ENCODE peak calls at places on chromosomes 13 and 19, in seven cellular contexts. F is spleen, X is transverse colon, S is gastrocnemius medialis, G is tibial nerve, N is testis, Y is stomach. C is an unnamed sample.

GRCh38 chr13:103358245-103358932 is 292.2 kb upstream of the SLC10A2 start:
- DNase-seq in F (no peak), X (no peak), S (no peak), Y (no peak), N (no peak), G (no peak), C (no peak)

GRCh38 chr13:80850771-80851170 is 509.8 kb upstream of the SPRY2 start:
- DNase-seq in Y (no peak), F (no peak), G (no peak), N (no peak), S (no peak), X (no peak), C (no peak)

GRCh38 chr19:42657551-42657950 is 62.8 kb upstream of the CEACAM8 start:
- DNase-seq in F (no peak), Y (no peak), X (no peak), S (no peak), G (no peak), N (no peak), C (no peak)

GRCh38 chr19:55702131-55702627 is 27.2 kb downstream of the EPN1 start:
- DNase-seq in Y (peak), G (no peak), X (no peak), F (peak), N (peak), S (no peak), C (peak)

GRCh38 chr19:11234486-11235075 is 4.8 kb upstream of the ANGPTL8 start:
- DNase-seq in N (no peak), G (no peak), Y (no peak), X (no peak), F (no peak), S (no peak), C (no peak)

GRCh38 chr19:56508282-56508778 is 675 bp downstream of the ZNF471 start:
- DNase-seq in X (no peak), Y (no peak), G (no peak), S (peak), F (no peak), N (no peak), C (no peak)

GRCh38 chr19:37519890-37520289 is 13.2 kb downstream of the ZNF793 start:
- DNase-seq in X (no peak), S (no peak), Y (no peak), G (no peak), F (no peak), N (no peak), C (no peak)

GRCh38 chr19:15280915-15281683 is 48.9 kb upstream of the EPHX3 start:
- DNase-seq in F (no peak), G (peak), Y (peak), X (peak), S (peak), N (peak), C (peak)

GRCh38 chr13:110225609-110226008 is 81.3 kb downstream of the COL4A1 start:
- DNase-seq in S (no peak), F (no peak), Y (no peak), G (no peak), N (no peak), X (no peak), C (no peak)

GRCh38 chr19:40831502-40832430 is 18.5 kb downstream of the CYP2A6 start:
- DNase-seq in N (no peak), X (peak), F (no peak), G (no peak), S (peak), Y (no peak), C (no peak)

GRCh38 chr19:12126707-12127106 is 13.4 kb downstream of the ZNF20 start:
- DNase-seq in S (no peak), N (no peak), Y (no peak), X (no peak), G (no peak), F (no peak), C (peak)

GRCh38 chr13:98018293-98018692 is 64.8 kb downstream of the IPO5 start:
- DNase-seq in X (no peak), Y (no peak), N (no peak), G (no peak), F (no peak), S (no peak), C (no peak)

GRCh38 chr13:86741762-86742285 is 929.3 kb upstream of the SLITRK5 start:
- DNase-seq in S (no peak), F (no peak), Y (no peak), N (no peak), X (no peak), G (no peak), C (no peak)

GRCh38 chr13:111460548-111461444 is 140.4 kb downstream of the TEX29 start:
- DNase-seq in S (no peak), G (no peak), N (peak), Y (no peak), X (peak), F (no peak), C (peak)

GRCh38 chr13:73168993-73169401 is 110.2 kb downstream of the KLF5 start:
- DNase-seq in S (no peak), N (no peak), X (peak), F (no peak), G (no peak), Y (peak), C (no peak)

GRCh38 chr19:30287973-30288372 is 84.2 kb upstream of the ZNF536 start:
- DNase-seq in S (no peak), Y (no peak), N (no peak), G (no peak), X (no peak), F (no peak), C (no peak)

GRCh38 chr13:101673360-101674105 is 221.1 kb downstream of the ITGBL1 start:
- DNase-seq in F (no peak), S (no peak), G (no peak), Y (no peak), X (no peak), N (no peak), C (no peak)

GRCh38 chr19:42023121-42023942 is 29.3 kb upstream of the ATP1A3 start:
- DNase-seq in N (no peak), F (no peak), S (no peak), Y (no peak), X (peak), G (no peak), C (peak)

GRCh38 chr19:30406220-30406944 is 34.2 kb downstream of the ZNF536 start:
- DNase-seq in F (no peak), N (peak), X (peak), Y (no peak), S (no peak), G (no peak), C (no peak)

GRCh38 chr13:21234537-21234936 is 58.1 kb downstream of the MRPL57 start:
- DNase-seq in X (no peak), F (no peak), S (no peak), G (no peak), Y (no peak), N (no peak), C (no peak)

GRCh38 chr13:48640767-48641166 is 13.0 kb upstream of the CYSLTR2 start:
- DNase-seq in X (no peak), S (no peak), G (no peak), N (no peak), F (no peak), Y (no peak), C (no peak)

GRCh38 chr13:37526710-37527446 is 71.7 kb downstream of the POSTN start:
- DNase-seq in G (no peak), Y (no peak), N (no peak), S (no peak), F (no peak), X (no peak), C (no peak)

GRCh38 chr19:37334179-37335071 is 36.5 kb upstream of the ZNF527 start:
- DNase-seq in N (peak), F (peak), X (peak), Y (peak), G (peak), S (peak), C (peak)

GRCh38 chr19:30046522-30046921 is 104.5 kb downstream of the URI1 start:
- DNase-seq in F (no peak), X (no peak), G (no peak), Y (no peak), S (no peak), N (no peak), C (peak)

GRCh38 chr19:39351537-39352037 is 9.4 kb downstream of the SAMD4B start:
- DNase-seq in N (no peak), Y (no peak), S (no peak), X (no peak), F (no peak), G (no peak), C (peak)

GRCh38 chr13:41452462-41452861 is 4.9 kb upstream of the RGCC start:
- DNase-seq in Y (no peak), S (no peak), X (no peak), F (no peak), G (no peak), N (no peak), C (no peak)

GRCh38 chr13:59413121-59413520 is 750.6 kb downstream of the DIAPH3 start:
- DNase-seq in G (no peak), Y (no peak), X (no peak), S (no peak), N (no peak), F (no peak), C (no peak)

GRCh38 chr19:4456843-4457653 is 546 bp downstream of the UBXN6 start:
- DNase-seq in X (peak), S (peak), N (peak), G (no peak), Y (peak), F (peak), C (peak)

DNA sequence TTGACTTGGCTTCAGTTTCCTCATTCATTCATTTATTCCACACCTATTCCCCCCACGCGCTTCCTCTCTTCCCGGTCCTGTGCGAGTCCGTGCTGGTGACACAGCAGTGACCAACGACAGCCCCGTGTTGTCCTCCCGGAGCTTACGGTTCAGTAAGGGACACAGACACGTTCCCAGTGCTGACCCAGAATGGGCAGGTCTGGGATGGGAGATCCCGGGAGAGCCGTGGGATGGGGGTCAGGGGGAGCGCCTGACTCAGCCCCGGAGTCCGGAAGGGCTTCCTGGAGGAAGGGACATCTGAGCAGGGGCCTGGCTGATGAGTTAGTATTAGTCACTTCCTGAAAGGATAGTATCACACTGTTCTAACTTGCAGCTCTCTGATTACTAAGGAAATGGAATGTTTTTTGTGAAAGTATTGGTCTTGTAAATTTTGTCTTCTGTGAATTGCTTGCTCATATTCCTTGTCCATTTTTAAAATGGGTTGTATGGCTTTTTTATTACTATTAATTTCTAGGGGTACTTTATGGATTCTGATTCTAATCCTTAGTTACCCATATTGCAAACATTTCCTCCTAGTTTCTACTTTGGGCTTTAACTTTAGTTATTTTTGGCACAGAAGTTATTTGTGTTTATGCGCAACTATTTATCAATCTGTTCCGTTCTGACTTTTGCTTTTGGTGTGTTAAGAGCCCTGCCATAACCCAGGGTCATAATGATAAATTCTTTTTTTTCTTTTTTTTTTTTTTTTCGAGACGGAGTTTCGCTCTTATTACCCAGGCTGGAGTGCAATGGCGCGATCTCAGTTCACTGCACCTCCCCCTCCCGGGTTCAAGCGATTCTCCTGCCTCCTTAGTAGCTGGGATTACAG is 708 bp upstream of the ERCC1 start:
- DNase-seq in X (peak), F (peak), Y (peak), N (peak), S (peak), G (no peak), C (peak)
- TF ChIP-seq POLR2A in X (no peak), F (no peak), Y (no peak), N (no peak), S (no peak), G (no peak), C (peak)

GRCh38 chr13:114129649-114130062 is 2.8 kb downstream of the RASA3 start:
- DNase-seq in G (no peak), F (peak), Y (no peak), S (no peak), X (no peak), N (no peak), C (no peak)

GRCh38 chr13:114128348-114128623 is 4.1 kb downstream of the RASA3 start:
- DNase-seq in F (no peak), Y (no peak), G (no peak), N (no peak), X (no peak), S (no peak), C (no peak)

GRCh38 chr13:114127473-114128347 is 4.7 kb downstream of the RASA3 start:
- DNase-seq in S (peak), X (no peak), F (no peak), Y (no peak), G (no peak), N (no peak), C (no peak)

GRCh38 chr13:114130131-114130707 is 2.2 kb downstream of the RASA3 start:
- DNase-seq in X (no peak), F (no peak), S (no peak), G (no peak), N (no peak), Y (no peak), C (no peak)

GRCh38 chr13:114128624-114129522 is 3.5 kb downstream of the RASA3 start:
- DNase-seq in G (peak), X (peak), F (peak), Y (peak), N (peak), S (peak), C (peak)
- TF ChIP-seq POLR2A in G (no peak), X (peak), F (no peak), Y (no peak), N (no peak), S (peak), C (peak)

GRCh38 chr19:2290441-2291184 is 8.6 kb upstream of the PEAK3 start:
- DNase-seq in Y (no peak), N (no peak), F (peak), S (no peak), G (no peak), X (peak), C (no peak)
- TF ChIP-seq POLR2A in Y (no peak), N (no peak), F (no peak), S (no peak), G (no peak), X (no peak), C (no peak)

DNA sequence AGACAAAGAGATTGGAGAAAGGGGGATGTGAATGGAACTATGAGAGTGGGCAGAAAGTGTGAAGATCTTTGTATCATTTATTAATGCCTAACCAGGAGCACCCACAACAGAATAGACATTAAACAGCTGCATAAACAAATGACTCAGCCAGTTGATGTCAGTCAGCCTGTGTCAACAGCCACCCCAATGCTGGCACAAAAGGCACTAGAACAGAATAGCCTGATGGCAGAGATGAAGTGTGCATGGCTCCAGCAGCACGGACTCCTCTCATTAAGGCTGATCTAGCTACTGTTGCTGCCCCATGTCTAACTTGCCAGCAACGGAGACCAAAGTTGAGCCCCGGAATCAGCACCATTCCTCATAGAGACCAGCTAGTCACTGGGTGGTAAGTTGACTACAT is 7.8 kb downstream of the CPB2 start:
- DNase-seq in N (no peak), X (no peak), S (no peak), Y (no peak), G (no peak), F (no peak), C (no peak)
- TF ChIP-seq POLR2A in N (no peak), X (no peak), S (no peak), Y (no peak), G (no peak), F (no peak), C (no peak)

GRCh38 chr19:51339687-51340656 is 2.0 kb downstream of the VSIG10L start:
- DNase-seq in S (peak), X (peak), G (peak), Y (peak), N (peak), F (peak), C (peak)
- TF ChIP-seq POLR2A in S (peak), X (no peak), G (peak), Y (no peak), N (no peak), F (peak), C (peak)